ENCODE peak calls at places on chromosomes 1 and 21, in six cellular contexts. G, A, M, B, C and Q are unnamed samples.

GRCh38 chr1:23098463-23099170 is 70.0 kb downstream of the LUZP1 start:
- DNase-seq in G (peak), A (peak), M (peak), B (peak), C (peak), Q (peak)

GRCh38 chr1:201377611-201378092 is at the start of gene TNNT2:
- DNase-seq in G (no peak), A (no peak), M (no peak), B (no peak), C (no peak), Q (no peak)

GRCh38 chr1:54695764-54696163 is 19.9 kb upstream of the TTC4 start:
- DNase-seq in G (no peak), A (no peak), M (no peak), B (no peak), C (no peak), Q (no peak)

GRCh38 chr1:216788671-216789070 is 65.4 kb upstream of the ESRRG start:
- DNase-seq in G (peak), A (no peak), M (no peak), B (no peak), C (no peak), Q (no peak)

GRCh38 chr21:39175154-39175553 is 8.1 kb downstream of the PSMG1 start:
- DNase-seq in G (peak), A (no peak), M (no peak), B (no peak), C (peak), Q (no peak)

GRCh38 chr1:231985624-231986023 is 359.0 kb downstream of the DISC1 start:
- DNase-seq in G (no peak), A (no peak), M (no peak), B (no peak), C (no peak), Q (no peak)

GRCh38 chr1:42893064-42893463 is 46.7 kb downstream of the ZNF691 start:
- DNase-seq in G (no peak), A (no peak), M (no peak), B (no peak), C (no peak), Q (no peak)

GRCh38 chr1:161071886-161072371 is 2.2 kb upstream of the ARHGAP30 start:
- DNase-seq in G (peak), A (no peak), M (peak), B (peak), C (peak), Q (peak)

GRCh38 chr1:67626495-67627235 is 58.3 kb upstream of the GADD45A start:
- DNase-seq in G (peak), A (no peak), M (no peak), B (no peak), C (no peak), Q (peak)

GRCh38 chr1:111737216-111738132 is 1.7 kb downstream of the INKA2 start:
- DNase-seq in G (no peak), A (no peak), M (no peak), B (no peak), C (no peak), Q (no peak)

GRCh38 chr21:39232926-39233325 is 49.7 kb upstream of the PSMG1 start:
- DNase-seq in G (no peak), A (no peak), M (no peak), B (no peak), C (no peak), Q (no peak)

GRCh38 chr1:22831729-22832413 is 121.2 kb downstream of the EPHB2 start:
- DNase-seq in G (peak), A (peak), M (no peak), B (no peak), C (no peak), Q (peak)

GRCh38 chr1:200021537-200022238 is 5.8 kb upstream of the NR5A2 start:
- DNase-seq in G (no peak), A (no peak), M (no peak), B (no peak), C (no peak), Q (no peak)

GRCh38 chr1:2340918-2341254 is 50.5 kb downstream of the MORN1 start:
- DNase-seq in G (no peak), A (no peak), M (no peak), B (no peak), C (no peak), Q (no peak)

GRCh38 chr1:182595641-182596240 is 6.7 kb upstream of the RNASEL start:
- DNase-seq in G (peak), A (peak), M (peak), B (peak), C (peak), Q (peak)

GRCh38 chr1:237041795-237042466 is at the start of gene RYR2:
- DNase-seq in G (peak), A (no peak), M (peak), B (no peak), C (peak), Q (no peak)

GRCh38 chr1:184858288-184858687 is 103.6 kb upstream of the EDEM3 start:
- DNase-seq in G (no peak), A (no peak), M (no peak), B (no peak), C (no peak), Q (no peak)

GRCh38 chr1:70503358-70503757 is 92.3 kb downstream of the CTH start:
- DNase-seq in G (peak), A (no peak), M (no peak), B (no peak), C (no peak), Q (no peak)

GRCh38 chr1:53380296-53380695 is 52.4 kb upstream of the LRP8 start:
- DNase-seq in G (no peak), A (no peak), M (no peak), B (no peak), C (no peak), Q (no peak)

GRCh38 chr1:54255026-54255425 is 55.1 kb downstream of the MRPL37 start:
- DNase-seq in G (no peak), A (no peak), M (no peak), B (no peak), C (no peak), Q (no peak)

GRCh38 chr1:4124631-4125145 is 224.6 kb upstream of the C1orf174 start:
- DNase-seq in G (no peak), A (no peak), M (no peak), B (no peak), C (no peak), Q (no peak)

GRCh38 chr1:54371038-54371935 is 34.9 kb downstream of the SSBP3 start:
- DNase-seq in G (no peak), A (peak), M (no peak), B (no peak), C (no peak), Q (no peak)

GRCh38 chr1:113835686-113836290 is 23.5 kb upstream of the RSBN1 start:
- DNase-seq in G (peak), A (peak), M (no peak), B (peak), C (peak), Q (peak)

GRCh38 chr21:34335316-34335715 is 28.5 kb upstream of the KCNE2 start:
- DNase-seq in G (peak), A (peak), M (no peak), B (no peak), C (no peak), Q (no peak)

GRCh38 chr1:191886977-191887376 is 271.3 kb upstream of the RGS18 start:
- DNase-seq in G (no peak), A (no peak), M (no peak), B (no peak), C (no peak), Q (no peak)

GRCh38 chr1:207885129-207886032 is 25.5 kb downstream of the CD34 start:
- DNase-seq in G (peak), A (peak), M (peak), B (peak), C (peak), Q (peak)

GRCh38 chr1:171683826-171684225 is 31.3 kb upstream of the MYOC start:
- DNase-seq in G (no peak), A (no peak), M (no peak), B (no peak), C (no peak), Q (no peak)

GRCh38 chr21:42721341-42721824 is 68.0 kb downstream of the PDE9A start:
- DNase-seq in G (no peak), A (peak), M (no peak), B (no peak), C (no peak), Q (no peak)

GRCh38 chr1:85692730-85693314 is 15.4 kb downstream of the ZNHIT6 start:
- DNase-seq in G (peak), A (no peak), M (no peak), B (no peak), C (peak), Q (peak)

GRCh38 chr1:24201941-24202440 is 14.9 kb upstream of the IFNLR1 start:
- DNase-seq in G (peak), A (peak), M (peak), B (no peak), C (peak), Q (peak)

GRCh38 chr1:101005871-101006270 is 19.7 kb downstream of the DPH5 start:
- DNase-seq in G (no peak), A (no peak), M (no peak), B (no peak), C (no peak), Q (no peak)

GRCh38 chr1:209884665-209885117 is 53.3 kb upstream of the SYT14 start:
- DNase-seq in G (peak), A (peak), M (no peak), B (no peak), C (no peak), Q (peak)

GRCh38 chr1:204463125-204464060 is 31.2 kb downstream of the PIK3C2B start:
- DNase-seq in G (no peak), A (no peak), M (no peak), B (no peak), C (no peak), Q (no peak)